ENCODE peak calls at places on chromosomes 13 and 19, in four cellular contexts. J is T-helper 17 cell; W is mucosa of descending colon; B is stimulated activated CD4-positive, alpha-beta T cell treated with anti-CD3 and anti-CD28 coated beads, Interleukin-4, amount 100 ng/mL, for 24 hours. Q is an unnamed sample.

GRCh38 chr19:8487137-8487851 is 15.1 kb downstream of the PRAM1 start:
- DNase-seq in B (peak), J (peak), W (peak), Q (peak)

GRCh38 chr13:72109863-72110262 is 242.9 kb upstream of the DACH1 start:
- DNase-seq in J (no peak), B (no peak), W (no peak), Q (no peak)

GRCh38 chr19:55494172-55494761 is 6.0 kb downstream of the SSC5D start:
- DNase-seq in B (no peak), J (no peak), W (no peak), Q (no peak)

GRCh38 chr19:1173845-1174809 is at the start of gene SBNO2:
- DNase-seq in J (peak), W (peak), B (peak), Q (peak)

GRCh38 chr19:18287836-18288772 is 6.7 kb upstream of the JUND start:
- DNase-seq in J (no peak), W (no peak), B (no peak), Q (no peak)

GRCh38 chr13:39900106-39900750 is 244.8 kb downstream of the COG6 start:
- DNase-seq in B (no peak), J (no peak), W (no peak), Q (no peak)

GRCh38 chr19:38559428-38560401 is 58.0 kb downstream of the MAP4K1 start:
- DNase-seq in J (no peak), B (peak), W (no peak), Q (no peak)

GRCh38 chr19:3094638-3095374 is 644 bp downstream of the GNA11 start:
- DNase-seq in W (no peak), J (peak), B (no peak), Q (peak)

GRCh38 chr13:72261732-72262131 is 394.7 kb upstream of the DACH1 start:
- DNase-seq in J (no peak), B (no peak), W (no peak), Q (no peak)

GRCh38 chr19:54115071-54116063 is at the start of the genes PRPF31 and TFPT:
- DNase-seq in W (peak), J (peak), B (peak), Q (peak)

GRCh38 chr13:30371649-30372265 is 50.5 kb upstream of the UBE2L5 start:
- DNase-seq in J (peak), W (peak), B (peak), Q (peak)

GRCh38 chr13:74040200-74040599 is 94.0 kb downstream of the KLF12 start:
- DNase-seq in B (peak), W (peak), J (peak), Q (peak)

GRCh38 chr13:47545630-47546029 is 455.4 kb downstream of the SUCLA2 start:
- DNase-seq in W (no peak), J (no peak), B (no peak), Q (no peak)

GRCh38 chr19:51687791-51688664 is 5.1 kb upstream of the SPACA6 start:
- DNase-seq in W (peak), J (no peak), B (no peak), Q (no peak)

GRCh38 chr13:92677571-92677970 is 549.0 kb upstream of the GPC6 start:
- DNase-seq in B (no peak), J (no peak), W (no peak), Q (no peak)

GRCh38 chr19:18153555-18154134 is 682 bp downstream of the PIK3R2 start:
- DNase-seq in J (no peak), W (peak), B (peak), Q (peak)

GRCh38 chr13:56317839-56318238 is 822.9 kb upstream of the PRR20A start:
- DNase-seq in W (no peak), J (no peak), B (no peak), Q (no peak)

GRCh38 chr13:35694549-35695233 is 218.2 kb upstream of the MAB21L1 start:
- DNase-seq in J (no peak), B (no peak), W (no peak), Q (no peak)

GRCh38 chr13:46603165-46603603 is 50.2 kb downstream of the LRCH1 start:
- DNase-seq in J (no peak), W (no peak), B (no peak), Q (no peak)

GRCh38 chr19:41085748-41086415 is 2.4 kb upstream of the CYP2A13 start:
- DNase-seq in J (no peak), B (no peak), W (no peak), Q (no peak)

GRCh38 chr13:41588899-41589298 is 131.5 kb downstream of the RGCC start:
- DNase-seq in B (peak), J (no peak), W (no peak), Q (no peak)

GRCh38 chr13:29319451-29319850 is 276.0 kb downstream of the SLC7A1 start:
- DNase-seq in B (no peak), J (no peak), W (no peak), Q (no peak)

GRCh38 chr19:35901055-35901644 is 810 bp upstream of the NFKBID start:
- DNase-seq in W (peak), J (no peak), B (no peak), Q (no peak)

GRCh38 chr13:114268344-114269280 is 12.8 kb upstream of the UPF3A start:
- DNase-seq in J (no peak), B (no peak), W (no peak), Q (no peak)

GRCh38 chr19:10114651-10115391 is 3.3 kb downstream of the P2RY11 start:
- DNase-seq in J (no peak), W (peak), B (peak), Q (no peak)

GRCh38 chr19:2700660-2701360 is 1.7 kb downstream of the GNG7 start:
- DNase-seq in B (no peak), J (no peak), W (no peak), Q (no peak)

GRCh38 chr13:106103779-106104178 is 431.7 kb downstream of the EFNB2 start:
- DNase-seq in B (no peak), J (no peak), W (no peak), Q (no peak)

GRCh38 chr13:24865158-24865557 is 101.2 kb downstream of the RNF17 start:
- DNase-seq in W (no peak), B (no peak), J (no peak), Q (no peak)

GRCh38 chr19:38264486-38265212 is at the start of gene SPINT2:
- DNase-seq in W (no peak), B (peak), J (peak), Q (peak)

GRCh38 chr13:46165485-46166220 is 16.3 kb downstream of the LCP1 start:
- DNase-seq in W (no peak), B (peak), J (no peak), Q (no peak)

GRCh38 chr19:56137405-56137804 is 3.7 kb upstream of the ZNF444 start:
- DNase-seq in W (peak), B (no peak), J (no peak), Q (no peak)